ENCODE peak calls at places on chromosome 15, in six cellular contexts. H, E, O, X, P and T are unnamed samples.

GRCh38 chr15:88894348-88894818 is 961 bp downstream of the HAPLN3 start:
- DNase-seq in P (no peak), H (peak), E (no peak), O (peak), X (peak), T (peak)

GRCh38 chr15:41891946-41892345 is 1.9 kb downstream of the SPTBN5 start:
- DNase-seq in H (no peak), P (no peak), E (no peak), X (no peak), O (no peak), T (no peak)

GRCh38 chr15:44676676-44677075 is 13.2 kb upstream of the SPG11 start:
- DNase-seq in E (no peak), H (no peak), O (no peak), P (no peak), X (no peak), T (no peak)

GRCh38 chr15:67120009-67120838 is 54.8 kb downstream of the SMAD3 start:
- DNase-seq in O (no peak), P (no peak), E (no peak), H (no peak), X (peak), T (no peak)

GRCh38 chr15:82647835-82648256 is 683 bp upstream of the CPEB1 start:
- DNase-seq in X (no peak), O (peak), E (no peak), H (no peak), P (no peak), T (no peak)

GRCh38 chr15:83064859-83065258 is 2.2 kb downstream of the BTBD1 start:
- DNase-seq in E (peak), O (no peak), X (peak), H (no peak), P (no peak), T (no peak)

GRCh38 chr15:57640935-57641682 is 49.4 kb downstream of the MYZAP start:
- DNase-seq in P (peak), O (no peak), E (peak), H (no peak), X (peak), T (peak)

GRCh38 chr15:60414016-60414682 is 16.4 kb upstream of the ANXA2 start:
- DNase-seq in P (no peak), H (no peak), X (peak), O (no peak), E (peak), T (peak)

GRCh38 chr15:73386886-73387506 is 18.2 kb upstream of the HCN4 start:
- DNase-seq in O (no peak), E (no peak), X (no peak), P (no peak), H (no peak), T (no peak)

GRCh38 chr15:58115692-58116091 is 22.5 kb upstream of the AQP9 start:
- DNase-seq in H (no peak), X (peak), O (no peak), E (no peak), P (no peak), T (peak)

GRCh38 chr15:66739287-66739686 is 37.3 kb downstream of the SMAD6 start:
- DNase-seq in E (no peak), X (no peak), H (no peak), P (no peak), O (no peak), T (no peak)

GRCh38 chr15:62153228-62153627 is 11.9 kb downstream of the C2CD4B start:
- DNase-seq in E (no peak), H (no peak), X (no peak), P (no peak), O (no peak), T (no peak)

GRCh38 chr15:60077581-60078359 is 73.7 kb downstream of the FOXB1 start:
- DNase-seq in E (no peak), H (no peak), X (no peak), P (no peak), O (no peak), T (no peak)

GRCh38 chr15:101684384-101684783 is 32.2 kb upstream of the TM2D3 start:
- DNase-seq in X (peak), P (no peak), H (no peak), E (peak), O (no peak), T (peak)

GRCh38 chr15:101043911-101044624 is 124.9 kb downstream of the LRRK1 start:
- DNase-seq in O (peak), H (peak), X (no peak), E (no peak), P (no peak), T (no peak)

GRCh38 chr15:24761704-24762302 is 86.2 kb downstream of the NPAP1 start:
- DNase-seq in P (no peak), O (no peak), H (no peak), X (peak), E (peak), T (no peak)

GRCh38 chr15:94673801-94674200 is 442.4 kb downstream of the MCTP2 start:
- DNase-seq in E (no peak), O (no peak), H (no peak), X (no peak), P (no peak), T (no peak)

GRCh38 chr15:89971592-89971997 is 29.5 kb upstream of the ZNF710 start:
- DNase-seq in O (peak), P (peak), H (peak), E (peak), X (peak), T (peak)

GRCh38 chr15:72235298-72235697 is 4.3 kb upstream of the PKM start:
- DNase-seq in E (no peak), X (no peak), O (no peak), H (no peak), P (no peak), T (no peak)

GRCh38 chr15:57213783-57214366 is 162.4 kb upstream of the CGNL1 start:
- DNase-seq in H (no peak), E (peak), O (no peak), X (peak), P (peak), T (peak)

GRCh38 chr15:67915374-67916050 is 75.7 kb upstream of the RNU6-1 start:
- DNase-seq in P (no peak), H (peak), O (no peak), E (no peak), X (peak), T (no peak)

DNA sequence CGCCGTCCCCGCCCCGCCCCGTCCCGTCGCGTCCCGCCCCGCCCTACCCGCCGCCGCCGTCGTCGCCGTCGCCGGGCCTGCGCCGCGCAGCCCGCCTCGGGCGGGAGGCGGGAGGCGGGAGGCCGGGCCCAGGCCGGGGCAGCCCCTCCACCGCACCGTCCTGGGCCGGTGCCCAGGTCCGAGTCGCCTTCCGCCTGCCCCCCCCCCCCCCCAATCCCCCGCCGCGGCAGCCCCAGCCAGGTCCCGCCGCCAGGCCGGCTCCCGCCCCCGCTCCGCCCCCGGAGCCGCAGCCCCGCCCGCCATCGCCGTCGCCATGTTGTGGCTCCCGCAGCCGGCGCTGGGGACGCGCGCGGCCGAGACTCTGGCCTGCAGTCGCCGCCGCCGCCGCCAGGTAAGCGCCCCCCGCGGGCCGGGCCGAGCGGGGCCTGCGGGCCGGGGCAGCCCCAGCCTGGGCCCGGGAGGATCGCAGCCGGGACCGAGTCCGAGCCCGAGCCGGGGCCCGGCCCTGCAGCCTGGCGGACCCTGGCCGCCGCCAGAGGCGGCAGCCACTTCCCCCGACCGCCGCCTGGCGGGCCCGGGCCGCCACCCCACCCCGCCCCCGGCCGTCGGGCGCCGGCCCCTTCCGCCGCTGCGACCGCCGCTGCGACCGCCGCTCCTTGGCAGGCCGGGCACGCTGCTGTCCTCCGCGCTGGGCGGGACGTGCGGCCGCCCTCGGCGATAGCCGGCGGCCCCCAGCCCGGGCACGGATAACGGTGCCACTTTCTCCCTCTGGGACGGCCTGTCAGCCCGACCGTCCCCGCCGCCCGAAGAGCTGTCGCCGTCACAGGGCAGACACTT is at the start of gene ZNF592:
- DNase-seq in O (peak), E (peak), H (peak), P (peak), X (peak), T (peak)
- H2BK5ac ChIP-seq in O (no peak), E (peak), H (peak), P (peak), X (peak), T (peak)

GRCh38 chr15:78872155-78872971 is at the start of gene MORF4L1:
- DNase-seq in P (peak), E (peak), X (peak), H (peak), O (peak), T (peak)

GRCh38 chr15:78868366-78868765 is 4.3 kb upstream of the MORF4L1 start:
- DNase-seq in O (no peak), X (no peak), E (no peak), H (no peak), P (no peak), T (peak)

GRCh38 chr15:78873796-78874761 is 1.4 kb downstream of the MORF4L1 start:
- DNase-seq in E (peak), P (no peak), X (peak), H (no peak), O (no peak), T (peak)

GRCh38 chr15:78875107-78875914 is 2.6 kb downstream of the MORF4L1 start:
- DNase-seq in X (peak), O (no peak), E (peak), H (no peak), P (no peak), T (peak)

DNA sequence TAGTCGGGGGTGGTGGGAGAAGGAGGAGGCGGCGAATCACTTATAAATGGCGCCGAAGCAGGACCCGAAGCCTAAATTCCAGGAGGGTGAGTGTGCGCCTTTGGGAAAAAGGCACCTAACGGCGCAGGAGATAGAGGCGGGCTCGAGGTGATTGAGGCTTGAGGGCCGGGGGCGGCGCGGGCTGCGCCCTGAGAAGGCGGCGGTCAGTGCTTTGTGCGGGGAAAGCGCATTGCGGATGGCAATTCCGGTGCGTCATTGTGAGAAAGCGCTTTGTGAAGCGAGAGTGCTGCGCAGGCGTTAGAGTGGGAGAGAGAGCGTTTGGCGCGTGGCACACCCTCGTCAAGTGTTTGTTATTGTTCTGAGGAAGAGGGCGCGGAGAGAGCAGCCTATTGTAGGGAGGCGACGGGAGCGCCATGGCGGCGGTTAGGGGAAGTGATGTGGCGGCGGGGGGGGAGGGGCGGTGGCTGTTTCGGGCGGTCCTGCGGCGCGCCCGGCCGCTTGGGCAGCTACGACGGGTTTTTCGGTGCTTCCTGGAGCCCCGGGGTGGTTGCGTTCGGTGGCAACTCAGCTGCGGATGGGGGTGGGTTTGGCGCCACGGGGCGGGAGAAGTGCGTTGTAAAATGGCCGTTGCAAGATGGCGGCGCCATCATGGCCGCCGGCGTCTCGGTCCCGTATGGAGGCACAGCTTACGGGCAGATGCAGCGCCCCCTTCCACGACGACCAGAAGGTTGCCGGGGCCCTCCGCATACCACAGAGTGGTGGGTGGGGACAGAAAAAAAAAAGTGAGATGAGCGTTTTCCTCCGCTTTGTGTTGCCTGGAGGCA is 494 bp downstream of the MORF4L1 start:
- DNase-seq in X (peak), E (peak), P (peak), H (peak), O (peak), T (peak)
- H2BK5ac ChIP-seq in X (peak), E (peak), P (peak), H (peak), O (peak), T (peak)

DNA sequence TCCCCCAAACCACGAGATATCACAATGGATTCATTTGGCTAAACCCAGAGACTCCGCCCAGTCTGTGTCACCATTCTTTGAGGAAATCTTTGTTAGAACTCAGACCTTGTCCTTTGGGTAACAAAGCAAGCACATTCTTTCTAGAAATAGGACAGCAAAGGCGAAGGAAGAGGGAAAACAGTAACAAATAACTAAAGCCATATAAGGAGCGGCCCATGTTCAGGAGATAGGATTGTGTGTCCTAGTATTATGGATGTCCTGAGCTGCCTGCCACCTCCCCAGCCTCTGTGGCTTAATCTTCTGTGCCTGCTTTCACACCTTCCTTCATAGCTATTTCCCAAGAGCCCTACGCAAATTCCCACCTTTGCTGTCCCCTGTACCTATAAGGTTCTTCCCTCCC is 59.9 kb downstream of the UACA start:
- DNase-seq in H (no peak), X (peak), E (no peak), P (no peak), O (no peak), T (no peak)
- H2BK5ac ChIP-seq in H (no peak), X (no peak), E (peak), P (no peak), O (no peak), T (peak)

GRCh38 chr15:47212222-47213010 is 504.9 kb upstream of the SEMA6D start:
- DNase-seq in E (no peak), X (no peak), O (no peak), H (no peak), P (no peak), T (peak)
- H2BK5ac ChIP-seq in E (no peak), X (no peak), O (no peak), H (no peak), P (no peak), T (no peak)

GRCh38 chr15:40108855-40109735 is at the start of gene BMF:
- DNase-seq in E (peak), P (peak), X (peak), H (peak), O (peak), T (peak)
- H2BK5ac ChIP-seq in E (no peak), P (peak), X (no peak), H (peak), O (no peak), T (peak)

GRCh38 chr15:69462030-69462492 is 9.4 kb downstream of the RPLP1 start:
- DNase-seq in P (no peak), H (peak), E (no peak), O (no peak), X (no peak), T (no peak)
- H2BK5ac ChIP-seq in P (no peak), H (no peak), E (no peak), O (no peak), X (no peak), T (no peak)

GRCh38 chr15:40470423-40471104 is at the start of gene CHST14:
- DNase-seq in P (peak), E (peak), O (peak), X (peak), H (peak), T (peak)
- H2BK5ac ChIP-seq in P (peak), E (peak), O (no peak), X (no peak), H (peak), T (peak)